ENCODE peak calls at places on chromosomes 11 and 22, in six cellular contexts. F is mesendoderm, M is sigmoid colon, I is heart right ventricle, D is body of pancreas, Z is cardiac muscle cell. P is an unnamed sample.

GRCh38 chr11:105211806-105212531 is 72.4 kb upstream of the CARD18 start:
- DNase-seq in F (no peak), M (no peak), I (no peak), D (no peak), Z (no peak), P (peak; percentile 47)

GRCh38 chr22:27637604-27638003 is 164.0 kb downstream of the MN1 start:
- DNase-seq in F (no peak), M (no peak), I (no peak), D (no peak), Z (no peak), P (peak; percentile 80)

GRCh38 chr22:45476814-45477213 is 25.9 kb upstream of the FBLN1 start:
- DNase-seq in F (no peak), M (no peak), I (no peak), D (no peak), Z (no peak), P (peak; percentile 78)

GRCh38 chr22:47027766-47028165 is 265.3 kb downstream of the TBC1D22A start:
- DNase-seq in F (no peak), M (peak; percentile 40), I (no peak), D (no peak), Z (no peak), P (no peak)

GRCh38 chr22:46703996-46704370 is 34.1 kb downstream of the CERK start:
- DNase-seq in F (no peak), M (no peak), I (no peak), D (no peak), Z (no peak), P (no peak)

GRCh38 chr11:109305009-109305408 is 117.0 kb upstream of the C11orf87 start:
- DNase-seq in F (no peak), M (no peak), I (no peak), D (no peak), Z (no peak), P (no peak)

GRCh38 chr11:133081730-133082452 is 450.4 kb downstream of the OPCML start:
- DNase-seq in F (peak; percentile 25), M (no peak), I (no peak), D (no peak), Z (peak; percentile 9), P (no peak)

GRCh38 chr22:46073683-46074504 is 76.4 kb upstream of the PPARA start:
- DNase-seq in F (no peak), M (peak; percentile 89), I (peak; percentile 51), D (no peak), Z (peak; percentile 45), P (peak; percentile 65)

GRCh38 chr11:71251761-71252433 is 480 bp downstream of the SHANK2 start:
- DNase-seq in F (peak; percentile 57), M (no peak), I (peak; percentile 19), D (peak; percentile 53), Z (peak; percentile 73), P (peak; percentile 30)

GRCh38 chr11:44812971-44813370 is 86.2 kb downstream of the TSPAN18 start:
- DNase-seq in F (no peak), M (no peak), I (no peak), D (no peak), Z (no peak), P (no peak)

GRCh38 chr11:81270686-81271085 is 1463.0 kb downstream of the FAM181B start:
- DNase-seq in F (no peak), M (no peak), I (no peak), D (no peak), Z (no peak), P (no peak)

GRCh38 chr22:44159811-44160210 is 20.9 kb upstream of the PARVG start:
- DNase-seq in F (no peak), M (no peak), I (no peak), D (no peak), Z (no peak), P (no peak)

GRCh38 chr11:2202071-2202899 is 30.7 kb upstream of the TH start:
- DNase-seq in F (peak; percentile 21), M (peak; percentile 52), I (no peak), D (peak; percentile 79), Z (no peak), P (no peak)

GRCh38 chr11:111846640-111847039 is 24.7 kb downstream of the ALG9 start:
- DNase-seq in F (peak; percentile 30), M (no peak), I (no peak), D (no peak), Z (no peak), P (peak; percentile 81)

GRCh38 chr11:115674176-115674575 is 170.0 kb upstream of the CADM1 start:
- DNase-seq in F (peak; percentile 72), M (peak; percentile 42), I (no peak), D (no peak), Z (no peak), P (no peak)

GRCh38 chr11:58734681-58735490 is 3.1 kb upstream of the GLYAT start:
- DNase-seq in F (no peak), M (no peak), I (no peak), D (peak; percentile 83), Z (no peak), P (no peak)

GRCh38 chr22:40588726-40589125 is 47.8 kb downstream of the MRTFA start:
- DNase-seq in F (no peak), M (no peak), I (no peak), D (no peak), Z (no peak), P (peak; percentile 70)

GRCh38 chr11:394034-394857 is at the start of gene PKP3:
- DNase-seq in F (peak; percentile 81), M (no peak), I (peak; percentile 41), D (peak; percentile 91), Z (no peak), P (peak; percentile 63)

GRCh38 chr11:72951815-72952340 is 137.7 kb downstream of the ATG16L2 start:
- DNase-seq in F (no peak), M (no peak), I (no peak), D (no peak), Z (no peak), P (no peak)

GRCh38 chr11:2558402-2558801 is 113.6 kb downstream of the KCNQ1 start:
- DNase-seq in F (no peak), M (peak; percentile 46), I (peak; percentile 11), D (peak; percentile 28), Z (no peak), P (no peak)

GRCh38 chr11:61061081-61061826 is 41.0 kb upstream of the CD5 start:
- DNase-seq in F (no peak), M (peak; percentile 15), I (no peak), D (peak; percentile 14), Z (no peak), P (peak; percentile 28)

GRCh38 chr22:29145321-29146072 is 60.2 kb upstream of the EMID1 start:
- DNase-seq in F (no peak), M (peak; percentile 53), I (no peak), D (no peak), Z (no peak), P (no peak)

GRCh38 chr22:23178512-23179254 is 1.6 kb upstream of the BCR start:
- DNase-seq in F (peak; percentile 70), M (peak; percentile 83), I (peak; percentile 74), D (peak; percentile 60), Z (peak; percentile 82), P (peak; percentile 34)

GRCh38 chr22:23181763-23182288 is 1.5 kb downstream of the BCR start:
- DNase-seq in F (peak; percentile 28), M (no peak), I (no peak), D (no peak), Z (no peak), P (no peak)

GRCh38 chr22:23180893-23181762 is 819 bp downstream of the BCR start:
- DNase-seq in F (peak; percentile 55), M (no peak), I (no peak), D (peak; percentile 40), Z (peak; percentile 30), P (no peak)

GRCh38 chr22:23179381-23180294 is 671 bp upstream of the BCR start:
- DNase-seq in F (peak; percentile 26), M (peak; percentile 78), I (peak; percentile 34), D (peak; percentile 40), Z (no peak), P (no peak)

GRCh38 chr22:23180301-23180892 is at the start of gene BCR:
- DNase-seq in F (peak; percentile 70), M (peak; percentile 89), I (peak; percentile 79), D (peak; percentile 75), Z (peak; percentile 86), P (peak; percentile 89)
- H3K4me3 ChIP-seq in F (peak within 1 kb of the TSS; percentile 94), M (peak within 1 kb of the TSS; percentile 64), I (peak within 1 kb of the TSS; percentile 67), D (peak within 1 kb of the TSS; percentile 21), Z (peak within 1 kb of the TSS; percentile 76), P (peak within 1 kb of the TSS; percentile 62)

DNA sequence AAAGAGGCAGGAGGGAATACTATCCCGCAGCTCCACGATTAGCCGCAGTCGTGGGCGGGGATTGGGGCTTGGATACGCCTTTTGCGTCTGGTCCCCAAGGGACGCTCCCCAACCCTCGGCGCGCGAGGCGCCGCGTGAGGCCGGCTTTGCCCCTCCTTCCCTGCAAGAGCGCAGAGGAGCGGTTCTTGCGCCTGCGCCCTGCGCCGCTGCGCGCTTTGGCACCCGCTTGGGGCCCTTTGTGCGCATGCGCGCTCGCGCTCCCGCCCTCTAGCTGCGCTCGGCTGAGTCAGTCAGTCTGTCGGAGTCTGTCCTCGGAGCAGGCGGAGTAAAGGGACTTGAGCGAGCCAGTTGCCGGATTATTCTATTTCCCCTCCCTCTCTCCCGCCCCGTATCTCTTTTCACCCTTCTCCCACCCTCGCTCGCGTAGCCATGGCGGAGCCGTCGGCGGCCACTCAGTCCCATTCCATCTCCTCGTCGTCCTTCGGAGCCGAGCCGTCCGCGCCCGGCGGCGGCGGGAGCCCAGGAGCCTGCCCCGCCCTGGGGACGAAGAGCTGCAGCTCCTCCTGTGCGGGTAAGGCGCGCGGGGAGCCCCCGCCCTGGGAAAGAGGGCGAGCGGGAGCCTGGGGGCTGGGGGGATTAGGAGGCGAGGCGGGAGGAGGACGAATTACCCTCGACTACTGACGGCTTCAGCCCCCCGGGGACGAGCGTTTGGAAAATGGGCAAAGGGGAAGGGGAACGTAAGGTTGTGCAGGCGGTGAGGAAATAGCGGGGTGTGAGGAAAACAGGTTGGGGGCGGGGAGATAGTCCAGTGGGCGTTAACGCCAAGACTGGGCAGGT is at the start of gene RTN3:
- DNase-seq in F (peak; percentile 98), M (peak; percentile 98), I (peak; percentile 98), D (peak; percentile 97), Z (peak; percentile 98), P (peak; percentile 100)
- H3K4me3 ChIP-seq in F (peak within 1 kb of the TSS; percentile 91), M (peak within 1 kb of the TSS; percentile 81), I (peak within 1 kb of the TSS; percentile 91), D (peak within 1 kb of the TSS; percentile 76), Z (peak within 1 kb of the TSS; percentile 65), P (peak within 1 kb of the TSS; percentile 94)

GRCh38 chr22:39114157-39114511 is 17.1 kb downstream of the APOBEC3H start:
- DNase-seq in F (peak; percentile 89), M (no peak), I (no peak), D (no peak), Z (no peak), P (no peak)
- H3K4me3 ChIP-seq in F (no peak overlapping the region), M (no peak overlapping the region), I (no peak overlapping the region), D (no peak overlapping the region), Z (no peak overlapping the region), P (no peak overlapping the region)

DNA sequence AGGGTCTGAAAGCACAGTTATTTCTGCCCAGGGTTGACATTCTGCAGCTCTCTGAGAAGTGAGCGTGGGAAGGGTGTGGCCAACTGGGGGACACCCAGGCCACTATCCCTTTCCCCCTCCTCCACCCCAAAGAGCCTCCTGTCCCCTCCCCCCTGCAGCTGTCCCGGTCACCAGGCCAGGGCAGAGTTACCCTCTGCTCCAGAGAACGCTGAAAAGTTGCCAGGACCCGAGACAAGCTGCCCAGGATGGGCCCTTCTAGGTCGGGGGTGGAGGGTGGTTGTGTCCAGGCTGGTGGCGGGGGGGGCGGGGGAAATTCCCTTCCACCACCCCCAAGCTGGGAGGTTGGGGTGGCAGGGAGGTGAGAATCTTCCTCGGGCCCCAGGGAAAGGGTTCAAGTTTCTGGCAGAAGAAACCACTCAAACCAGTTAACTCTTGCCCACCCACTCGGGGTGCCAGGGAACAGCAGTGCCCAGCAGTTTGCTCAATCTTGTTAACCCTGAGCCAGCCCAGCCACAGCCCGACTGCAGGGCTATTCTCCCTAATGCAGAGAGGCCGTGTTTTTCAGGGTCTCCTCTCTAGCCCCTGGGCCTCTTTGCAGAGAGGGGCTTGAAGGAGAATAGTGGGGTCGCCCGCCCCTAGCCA is 615 bp downstream of the LGALS1 start:
- DNase-seq in F (no peak), M (peak; percentile 86), I (peak; percentile 66), D (peak; percentile 40), Z (no peak), P (no peak)
- H3K4me3 ChIP-seq in F (no peak overlapping the region), M (peak overlapping the region; percentile 48), I (peak overlapping the region; percentile 79), D (no peak overlapping the region), Z (no peak overlapping the region), P (peak overlapping the region; percentile 90)

P was measured in foreskin fibroblast.